ENCODE peak calls at places on chromosomes 7 and 10, in four cellular contexts. O is GM12878, R is K562, D is HepG2. W is an unnamed sample.

GRCh38 chr10:31353574-31353973 is 34.6 kb downstream of the ZEB1 start:
- DNase-seq in D (peak; percentile 46), O (peak; percentile 73), R (peak; percentile 8), W (no peak)

GRCh38 chr10:132297521-132297920 is 10.2 kb downstream of the STK32C start:
- DNase-seq in O (no peak), R (no peak), D (no peak), W (no peak)

GRCh38 chr7:65946895-65947294 is 35.1 kb downstream of the GUSB start:
- DNase-seq in D (peak; percentile 45), R (no peak), O (no peak), W (no peak)

GRCh38 chr10:78065616-78066410 is 32.1 kb downstream of the RPS24 start:
- DNase-seq in R (no peak), D (no peak), O (no peak), W (no peak)

GRCh38 chr10:76031769-76032441 is 600.5 kb downstream of the LRMDA start:
- DNase-seq in D (no peak), O (no peak), R (no peak), W (no peak)

GRCh38 chr7:73893342-73894101 is 32.6 kb downstream of the TMEM270 start:
- DNase-seq in D (no peak), R (no peak), O (no peak), W (no peak)

GRCh38 chr7:129184979-129185670 is 3.3 kb upstream of the SMO start:
- DNase-seq in O (no peak), D (no peak), R (no peak), W (no peak)

GRCh38 chr10:69237528-69238159 is 17.5 kb downstream of the HKDC1 start:
- DNase-seq in O (no peak), D (peak; percentile 50), R (peak; percentile 93), W (peak; percentile 98)

GRCh38 chr7:33733865-33734650 is 171.3 kb upstream of the BMPER start:
- DNase-seq in O (no peak), R (no peak), D (no peak), W (no peak)

GRCh38 chr7:129434846-129435318 is 650 bp downstream of the STRIP2 start:
- DNase-seq in D (peak; percentile 2), R (peak; percentile 73), O (no peak), W (no peak)

GRCh38 chr7:108809356-108809755 is 239.7 kb downstream of the DNAJB9 start:
- DNase-seq in R (no peak), D (no peak), O (no peak), W (no peak)

GRCh38 chr10:92970301-92971070 is 90.1 kb upstream of the CYP26C1 start:
- DNase-seq in R (no peak), O (no peak), D (no peak), W (no peak)

GRCh38 chr10:129849452-129849750 is 114.7 kb downstream of the EBF3 start:
- DNase-seq in R (no peak), D (no peak), O (no peak), W (no peak)

GRCh38 chr7:6209340-6209739 is 63.1 kb downstream of the CYTH3 start:
- DNase-seq in D (no peak), R (no peak), O (no peak), W (no peak)

GRCh38 chr10:124380256-124380995 is 38.3 kb downstream of the OAT start:
- DNase-seq in R (no peak), D (no peak), O (no peak), W (no peak)

GRCh38 chr7:919924-920341 is 34.5 kb downstream of the ADAP1 start:
- DNase-seq in O (no peak), R (no peak), D (no peak), W (no peak)

GRCh38 chr10:12685261-12685861 is 316.2 kb downstream of the CCDC3 start:
- DNase-seq in O (no peak), R (no peak), D (no peak), W (no peak)
- TF ChIP-seq BRCA1 in O (no peak), R (no peak), D (no peak), W (no peak)

DNA sequence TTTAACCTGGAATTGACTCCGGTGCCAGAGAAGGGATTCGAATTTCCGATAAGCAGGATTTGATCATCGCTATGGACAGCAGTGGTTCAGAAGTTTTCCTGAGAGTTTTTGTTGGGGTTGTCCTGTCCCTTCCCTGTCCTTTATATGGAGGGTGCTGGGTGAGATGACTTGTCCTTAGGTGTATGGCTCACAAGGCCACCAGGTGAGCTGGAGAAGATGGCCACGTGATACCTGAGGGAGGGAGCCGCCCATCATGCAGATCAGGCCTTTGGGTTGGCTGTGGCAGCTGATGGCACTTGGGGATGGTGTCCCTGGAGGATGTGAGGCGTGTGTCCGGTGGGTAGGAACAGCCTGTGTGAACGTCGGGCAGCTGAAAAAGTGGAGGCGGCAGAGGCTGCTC is 187.7 kb downstream of the PTPN20 start:
- DNase-seq in O (no peak), R (no peak), D (no peak), W (no peak)
- H3K9me3 ChIP-seq in O (no peaks in the 10 kb centered on the region), R (no peaks in the 10 kb centered on the region), D (no peaks in the 10 kb centered on the region), W (no peaks in the 10 kb centered on the region)

DNA sequence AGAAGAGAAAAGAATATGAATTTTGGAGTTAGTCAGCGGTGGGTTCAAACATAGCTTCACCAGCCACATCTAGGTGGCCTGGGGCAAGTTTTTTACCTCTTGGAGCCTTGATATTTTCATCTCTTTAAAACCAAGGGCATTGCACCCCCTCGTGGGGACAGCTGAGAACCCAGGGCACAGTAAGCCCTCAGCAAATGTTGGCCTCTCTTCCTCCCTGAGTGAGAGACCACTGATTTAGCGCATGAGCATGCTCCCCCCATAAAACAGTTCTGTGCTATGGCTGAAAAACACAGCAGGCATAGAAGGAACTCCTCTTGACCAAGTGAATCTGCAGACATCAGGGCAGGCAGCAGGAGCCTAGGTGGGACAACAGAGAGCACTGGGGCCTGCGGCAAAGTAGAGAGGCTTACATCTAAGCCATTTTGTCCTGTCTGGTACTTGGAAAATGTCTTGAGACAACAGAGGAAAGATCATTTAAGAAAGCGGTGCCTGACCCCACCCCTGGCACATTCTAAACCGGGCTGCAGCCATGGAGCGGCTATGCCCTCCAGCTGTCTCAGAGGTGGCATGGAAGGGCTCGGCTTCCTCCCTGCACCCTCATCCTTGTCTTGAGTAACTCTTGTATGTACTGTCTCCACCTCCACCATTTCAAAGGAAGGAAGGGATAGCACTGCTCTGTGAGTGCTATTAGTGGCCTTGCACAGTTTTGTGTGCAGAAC is 94.7 kb downstream of the ARHGAP22 start:
- DNase-seq in O (no peak), D (peak; percentile 20), R (peak; percentile 53), W (peak; percentile 49)
- TF ChIP-seq CTCF in O (peak; percentile 43), D (peak; percentile 51), R (peak; percentile 49), W (peak; percentile 61)

DNA sequence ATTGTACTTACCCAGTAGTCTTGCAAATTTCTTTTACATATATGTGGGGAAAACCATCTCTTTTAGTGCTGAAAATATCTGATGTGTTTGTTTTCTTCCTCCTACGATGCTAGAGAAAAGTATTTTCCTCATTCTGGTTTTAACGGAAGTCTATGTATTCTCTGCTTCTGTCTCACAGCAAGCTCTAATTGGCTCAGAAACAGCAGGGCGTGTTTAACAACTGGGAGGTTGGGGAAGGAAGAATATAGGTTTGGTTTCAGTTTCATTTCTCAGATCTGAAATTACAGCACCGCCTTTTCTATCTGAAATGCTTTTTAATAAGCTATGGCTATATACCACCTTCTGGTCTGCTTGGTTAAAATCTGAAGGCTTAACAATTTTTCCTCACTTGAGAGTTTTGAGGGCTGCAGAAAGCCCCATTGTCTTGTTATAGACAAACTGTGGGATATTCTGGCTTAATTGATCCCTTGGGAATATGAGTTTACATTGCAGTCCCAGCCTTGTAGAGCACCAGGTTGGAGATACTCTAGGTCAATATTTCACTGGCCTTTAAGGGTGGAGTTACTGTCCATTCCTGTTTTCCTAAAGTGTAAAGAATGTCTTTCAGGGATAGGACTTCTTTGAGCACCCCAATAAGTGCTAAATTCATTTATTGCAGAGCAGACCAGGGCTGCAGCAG is at the start of gene SAMD9:
- DNase-seq in D (peak; percentile 42), R (peak; percentile 67), O (peak; percentile 77), W (no peak)
- TF ChIP-seq BRCA1 in D (no peak), R (no peak), O (no peak), W (no peak)

GRCh38 chr10:133445268-133445732 is 8.4 kb upstream of the SCART1 start:
- DNase-seq in O (no peak), R (no peak), D (no peak), W (no peak)

GRCh38 chr10:133451346-133451745 is 2.4 kb upstream of the SCART1 start:
- DNase-seq in O (no peak), R (no peak), D (no peak), W (no peak)

GRCh38 chr10:133445751-133446708 is 7.7 kb upstream of the SCART1 start:
- DNase-seq in D (no peak), R (no peak), O (no peak), W (no peak)

GRCh38 chr10:133446979-133447378 is 6.8 kb upstream of the SCART1 start:
- DNase-seq in D (no peak), R (no peak), O (no peak), W (no peak)

DNA sequence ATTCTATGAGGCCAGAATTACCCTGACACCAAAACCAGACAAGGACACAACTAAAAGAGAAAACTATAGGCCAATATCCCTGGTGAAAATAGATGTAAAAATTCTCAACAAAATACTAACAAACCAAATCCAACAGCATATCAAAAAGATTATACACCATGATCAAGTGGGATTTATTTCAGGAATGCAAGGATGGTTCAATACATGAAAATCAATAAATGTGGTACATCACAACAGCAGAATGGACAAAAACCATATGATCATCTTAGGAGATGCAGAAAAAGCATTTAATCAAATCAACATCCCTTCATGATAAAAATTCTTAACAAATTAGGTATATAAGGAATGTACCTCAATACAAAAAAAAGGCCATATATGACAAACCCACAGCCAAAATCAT is 5.6 kb upstream of the SCART1 start:
- DNase-seq in O (no peak), D (no peak), R (no peak), W (no peak)
- H3K9me3 ChIP-seq in O (peaks cover 2% of the 10 kb centered on the region), D (peaks cover 27% of the 10 kb centered on the region), R (peaks cover 4% of the 10 kb centered on the region), W (peaks cover 63% of the 10 kb centered on the region)

DNA sequence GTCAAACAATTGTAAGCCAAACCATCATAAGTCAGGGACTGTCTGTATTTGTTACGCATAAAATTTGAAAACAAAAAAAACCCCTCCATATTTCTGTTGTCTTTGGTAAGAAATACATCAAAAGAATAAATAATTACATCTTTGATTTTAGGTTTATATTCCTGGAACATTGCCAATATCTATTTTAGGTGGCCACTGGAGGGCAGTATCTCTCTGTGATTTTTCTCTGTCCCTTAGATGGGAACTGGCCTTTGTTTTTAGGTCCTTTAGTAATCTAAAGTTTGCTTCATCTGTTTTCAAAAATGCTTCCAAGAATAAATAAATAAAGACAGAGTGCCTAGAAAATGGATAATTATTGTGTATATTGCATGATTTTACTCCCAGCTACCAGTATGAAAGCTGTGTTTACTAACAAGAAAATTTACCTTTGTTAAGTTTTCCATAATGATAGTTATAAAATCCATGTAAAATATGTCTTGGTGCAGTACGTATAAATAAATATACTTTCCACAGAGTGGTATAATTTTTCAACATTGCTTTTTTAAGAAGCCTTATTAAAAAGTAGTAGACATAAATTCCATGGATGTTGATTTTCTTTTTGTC is 64.2 kb downstream of the PHYHIPL start:
- DNase-seq in O (no peak), D (peak; percentile 25), R (peak; percentile 42), W (peak; percentile 49)
- TF ChIP-seq CTCF in O (peak; percentile 30), D (peak; percentile 53), R (peak; percentile 27), W (peak; percentile 39)

DNA sequence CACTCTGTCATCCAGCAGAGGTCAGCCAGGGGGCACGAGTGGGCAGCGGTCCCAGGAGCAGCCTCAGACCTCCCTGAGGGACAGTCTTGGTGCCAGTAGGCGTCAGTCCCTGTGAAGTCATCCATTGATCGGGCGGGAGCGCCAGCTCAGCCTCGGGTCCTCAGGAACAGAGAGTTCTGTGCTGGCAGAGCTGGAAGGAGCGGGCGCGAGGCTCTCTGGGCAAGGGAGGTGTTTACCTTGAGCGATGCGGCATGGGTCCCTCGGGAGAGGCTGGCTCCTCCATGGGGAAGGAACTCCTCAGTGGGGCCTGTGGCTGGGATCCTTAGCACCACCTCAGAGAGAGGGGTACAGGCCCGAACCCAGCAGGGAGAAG is 101.1 kb upstream of the PPIF start:
- DNase-seq in O (no peak), R (no peak), D (no peak), W (no peak)
- TF ChIP-seq BRCA1 in O (no peak), R (no peak), D (no peak), W (no peak)

W was measured in H1.